ENCODE peak calls at places on chromosome 18, in four cellular contexts. N, C, Y and A are unnamed samples.
A peak's percentile ranks its signal among the peaks of the same experiment; 100 is the strongest.

GRCh38 chr18:56565596-56566355 is 72.6 kb downstream of the TXNL1 start:
- DNase-seq in N (no peak), Y (no peak), C (peak; percentile 92), A (peak; percentile 45)

GRCh38 chr18:45066210-45066609 is 385.5 kb downstream of the SETBP1 start:
- DNase-seq in N (no peak), Y (no peak), C (no peak), A (no peak)

GRCh38 chr18:72539861-72540260 is 4.3 kb downstream of the CBLN2 start:
- DNase-seq in Y (no peak), C (no peak), N (no peak), A (no peak)

GRCh38 chr18:67282796-67283195 is 233.7 kb downstream of the DSEL start:
- DNase-seq in Y (no peak), N (no peak), C (peak; percentile 11), A (peak; percentile 33)

GRCh38 chr18:22983175-22983574 is 50.0 kb downstream of the RBBP8 start:
- DNase-seq in Y (no peak), N (peak; percentile 18), C (peak; percentile 64), A (peak; percentile 68)

GRCh38 chr18:73258375-73259087 is 390.7 kb upstream of the NETO1 start:
- DNase-seq in Y (no peak), C (no peak), N (peak; percentile 40), A (no peak)

GRCh38 chr18:35736696-35737095 is 155.2 kb downstream of the GALNT1 start:
- DNase-seq in Y (no peak), C (no peak), N (no peak), A (no peak)

GRCh38 chr18:56702946-56703345 is 51.8 kb downstream of the WDR7 start:
- DNase-seq in Y (no peak), N (peak; percentile 47), C (peak; percentile 50), A (peak; percentile 59)

DNA sequence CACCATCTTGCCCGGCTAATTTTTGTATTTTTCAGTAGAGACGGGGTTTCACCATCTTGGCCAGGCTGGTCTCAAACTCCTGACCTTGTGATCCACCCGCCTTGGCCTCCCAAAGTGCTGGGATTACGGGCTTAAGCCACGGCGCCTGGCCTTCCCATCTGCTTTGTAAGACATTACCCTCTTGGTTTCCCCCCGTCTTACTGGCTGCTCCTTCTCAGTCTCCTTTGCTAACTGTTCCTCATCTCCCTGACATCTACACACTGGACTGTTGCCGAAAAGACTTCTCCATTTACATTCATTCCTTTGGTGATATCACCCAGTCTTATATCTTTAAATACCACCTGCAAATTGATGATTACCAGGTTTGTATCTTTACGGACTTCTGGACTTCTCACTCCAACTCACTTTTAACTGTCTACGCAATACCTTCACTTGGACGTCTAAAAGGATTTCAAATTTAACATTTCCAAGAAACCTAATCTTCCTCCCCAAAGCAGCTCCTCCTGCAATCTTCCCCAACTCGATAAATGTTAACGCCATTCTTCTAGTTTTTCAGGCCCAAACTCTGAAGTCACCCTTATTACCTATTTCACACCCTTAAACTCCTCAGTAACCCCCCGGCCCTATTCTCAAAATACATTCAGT is 37.9 kb downstream of the YES1 start:
- DNase-seq in Y (no peak), N (peak; percentile 72), C (no peak), A (no peak)
- H4K20me1 ChIP-seq in Y (no peaks in the 10 kb centered on the region), N (peaks cover 10% of the 10 kb centered on the region), C (peaks cover 10% of the 10 kb centered on the region), A (no peaks in the 10 kb centered on the region)

GRCh38 chr18:63465059-63465458 is 11.7 kb upstream of the SERPINB5 start:
- DNase-seq in C (no peak), N (no peak), Y (no peak), A (no peak)
- H3K9me1 ChIP-seq in C (no peaks in the 10 kb centered on the region), N (no peaks in the 10 kb centered on the region), Y (no peaks in the 10 kb centered on the region), A (no peaks in the 10 kb centered on the region)

GRCh38 chr18:12654971-12655370 is 2.9 kb downstream of the SPIRE1 start:
- DNase-seq in C (no peak), N (no peak), Y (no peak), A (no peak)
- H4K20me1 ChIP-seq in C (peaks cover 27% of the 10 kb centered on the region), N (peaks cover 7% of the 10 kb centered on the region), Y (peaks cover 3% of the 10 kb centered on the region), A (peaks cover 6% of the 10 kb centered on the region)

DNA sequence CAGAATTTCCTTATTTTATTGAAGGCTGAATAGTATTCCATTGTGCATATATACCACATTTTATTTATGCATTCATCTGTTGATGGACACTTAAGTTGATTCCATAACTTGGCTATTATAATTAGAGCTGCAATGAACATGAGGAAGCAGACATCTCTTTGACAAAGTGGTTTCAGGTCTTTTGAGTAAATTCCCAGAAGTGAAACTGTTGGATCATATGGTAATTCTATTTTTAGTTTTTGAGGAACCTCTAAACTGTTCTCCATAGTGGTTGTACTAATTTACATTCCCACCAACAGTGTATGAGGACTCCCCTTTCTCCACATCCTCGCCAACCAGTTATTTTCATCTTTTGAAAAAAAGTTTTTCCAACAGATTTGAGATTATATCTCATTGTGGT is 77.5 kb downstream of the TMEM200C start:
- DNase-seq in N (no peak), Y (no peak), C (no peak), A (no peak)
- H3K9me1 ChIP-seq in N (no peaks in the 10 kb centered on the region), Y (no peaks in the 10 kb centered on the region), C (no peaks in the 10 kb centered on the region), A (no peaks in the 10 kb centered on the region)

GRCh38 chr18:80229766-80230745 is 17.3 kb downstream of the PARD6G start:
- DNase-seq in C (no peak), N (no peak), Y (no peak), A (no peak)
- H4K20me1 ChIP-seq in C (peaks cover 13% of the 10 kb centered on the region), N (no peaks in the 10 kb centered on the region), Y (peaks cover 36% of the 10 kb centered on the region), A (no peaks in the 10 kb centered on the region)

DNA sequence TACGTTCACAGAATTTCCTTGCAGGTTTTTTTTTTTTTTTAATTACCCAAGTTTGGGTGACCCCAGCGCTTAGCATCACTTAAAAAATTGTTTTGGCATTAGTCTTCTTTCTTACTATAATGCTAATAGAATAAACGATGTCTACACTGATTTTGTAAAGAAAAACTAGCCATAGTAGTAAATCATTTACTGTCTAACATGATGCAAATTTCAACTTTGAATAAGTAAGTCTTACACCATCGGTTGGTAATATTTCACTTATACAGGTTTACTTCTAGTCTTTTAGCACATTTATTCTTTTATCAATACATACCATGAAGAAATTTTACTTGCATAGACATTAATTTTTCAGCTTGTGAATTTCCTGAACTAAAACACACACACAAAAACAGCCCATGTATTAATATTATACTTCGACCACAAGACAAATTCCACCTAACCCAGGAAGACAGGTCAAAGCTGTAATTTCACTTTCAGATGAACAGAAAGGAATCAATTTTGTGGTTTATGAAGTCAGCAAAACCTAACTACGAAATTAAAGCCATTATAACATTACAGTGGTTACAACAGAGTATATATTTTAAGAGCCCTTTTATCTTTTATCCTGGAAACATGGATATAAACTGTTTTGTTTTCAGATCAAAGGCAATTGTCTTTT is 1.9 kb downstream of the YES1 start:
- DNase-seq in N (no peak), C (no peak), Y (no peak), A (no peak)
- H3K9me1 ChIP-seq in N (no peaks in the 10 kb centered on the region), C (no peaks in the 10 kb centered on the region), Y (peaks cover 2% of the 10 kb centered on the region), A (no peaks in the 10 kb centered on the region)

GRCh38 chr18:47899107-47899840 is 31.2 kb downstream of the SMAD2 start:
- DNase-seq in Y (no peak), C (peak; percentile 1), N (peak; percentile 45), A (peak; percentile 17)
- H4K20me1 ChIP-seq in Y (peaks cover 7% of the 10 kb centered on the region), C (peaks cover 35% of the 10 kb centered on the region), N (peaks cover 8% of the 10 kb centered on the region), A (peaks cover 42% of the 10 kb centered on the region)